ENCODE peak calls at places on chromosomes 7 and 10, in eight cellular contexts. H is pancreas; R is tibial nerve; M is CD8-positive, alpha-beta T cell; C is CD4-positive, alpha-beta memory T cell; Y is fibroblast of lung; P is coronary artery; G is OCI-LY7. O is an unnamed sample.

GRCh38 chr10:22534849-22535604 is 179.4 kb downstream of the PIP4K2A start:
- DNase-seq in P (no peak), Y (peak; percentile 49), H (no peak), G (no peak), M (no peak), R (no peak), C (no peak), O (no peak)

GRCh38 chr7:79287976-79288375 is 165.5 kb downstream of the MAGI2 start:
- DNase-seq in H (no peak), M (no peak), Y (peak; percentile 44), R (no peak), P (no peak), C (no peak), G (no peak), O (no peak)

GRCh38 chr10:124748206-124748605 is 4.0 kb upstream of the FAM53B start:
- DNase-seq in C (no peak), R (no peak), Y (no peak), G (no peak), M (no peak), H (no peak), P (no peak), O (no peak)

GRCh38 chr7:94908204-94909022 is 1.0 kb downstream of the PPP1R9A start:
- DNase-seq in P (no peak), C (no peak), H (peak; percentile 54), R (no peak), Y (peak; percentile 21), M (no peak), G (no peak), O (peak; percentile 75)

GRCh38 chr10:126569513-126570447 is 100.7 kb downstream of the C10orf90 start:
- DNase-seq in C (no peak), R (no peak), M (no peak), Y (peak; percentile 84), P (no peak), H (no peak), G (no peak), O (no peak)

GRCh38 chr10:127228195-127228785 is 31.9 kb upstream of the INSYN2A start:
- DNase-seq in C (no peak), Y (peak; percentile 14), G (no peak), H (no peak), M (no peak), R (no peak), P (no peak), O (no peak)

GRCh38 chr7:5414876-5415275 is 8.8 kb downstream of the TNRC18 start:
- DNase-seq in G (no peak), C (peak; percentile 2), R (no peak), Y (no peak), P (no peak), M (no peak), H (no peak), O (no peak)

GRCh38 chr7:132947011-132947410 is 134.9 kb downstream of the CHCHD3 start:
- DNase-seq in H (no peak), M (no peak), Y (no peak), R (no peak), P (no peak), G (no peak), C (no peak), O (no peak)

GRCh38 chr10:606767-607544 is 82.5 kb downstream of the DIP2C start:
- DNase-seq in R (no peak), M (no peak), C (no peak), Y (peak; percentile 54), P (no peak), H (no peak), G (no peak), O (peak; percentile 55)

GRCh38 chr10:25405871-25406270 is 231.1 kb downstream of the GPR158 start:
- DNase-seq in G (no peak), R (no peak), C (no peak), M (no peak), H (no peak), P (no peak), Y (no peak), O (no peak)

GRCh38 chr7:134562136-134562535 is 13.2 kb downstream of the AKR1B15 start:
- DNase-seq in M (no peak), Y (peak; percentile 61), G (no peak), P (no peak), R (no peak), H (no peak), C (no peak), O (no peak)

GRCh38 chr10:3220853-3221252 is 48.3 kb upstream of the PITRM1 start:
- DNase-seq in G (no peak), R (no peak), M (no peak), Y (no peak), C (no peak), H (no peak), P (no peak), O (no peak)

GRCh38 chr7:111650456-111650999 is 88.2 kb upstream of the IMMP2L start:
- DNase-seq in C (no peak), Y (peak; percentile 88), P (no peak), M (no peak), H (no peak), R (no peak), G (no peak), O (no peak)

GRCh38 chr10:75959209-75959608 is 527.8 kb downstream of the LRMDA start:
- DNase-seq in M (no peak), C (no peak), H (no peak), P (no peak), Y (peak; percentile 84), G (no peak), R (no peak), O (no peak)

GRCh38 chr10:17450024-17450423 is 4.4 kb downstream of the ST8SIA6 start:
- DNase-seq in Y (no peak), G (no peak), M (no peak), C (no peak), H (no peak), R (no peak), P (no peak), O (no peak)

GRCh38 chr7:80499350-80499955 is 12.4 kb downstream of the GNAT3 start:
- DNase-seq in Y (peak; percentile 93), C (no peak), P (no peak), G (no peak), M (no peak), H (peak; percentile 13), R (no peak), O (peak; percentile 78)

GRCh38 chr7:19305698-19306097 is 160.5 kb upstream of the FERD3L start:
- DNase-seq in M (no peak), H (no peak), R (no peak), C (no peak), Y (no peak), P (no peak), G (no peak), O (no peak)

GRCh38 chr7:80498481-80499349 is 13.1 kb downstream of the GNAT3 start:
- DNase-seq in G (no peak), M (no peak), C (no peak), H (no peak), R (no peak), P (no peak), Y (peak; percentile 92), O (no peak)

GRCh38 chr10:32057041-32057372 is 782 bp upstream of the KIF5B start:
- DNase-seq in Y (no peak), C (no peak), G (no peak), P (no peak), M (no peak), R (no peak), H (no peak), O (no peak)

GRCh38 chr10:22022257-22023051 is 18.9 kb upstream of the DNAJC1 start:
- DNase-seq in P (no peak), M (peak; percentile 35), G (peak; percentile 4), R (no peak), C (peak; percentile 75), H (no peak), Y (peak; percentile 88), O (no peak)

GRCh38 chr10:14971867-14972448 is 12.8 kb downstream of the MEIG1 start:
- DNase-seq in H (no peak), P (no peak), M (peak; percentile 50), G (peak; percentile 65), R (no peak), Y (no peak), C (no peak), O (no peak)

GRCh38 chr7:87878208-87878735 is 2.0 kb downstream of the DBF4 start:
- DNase-seq in M (no peak), C (no peak), R (no peak), G (no peak), H (no peak), Y (peak; percentile 33), P (no peak), O (no peak)

GRCh38 chr7:2260820-2261219 is 18.8 kb downstream of the NUDT1 start:
- DNase-seq in C (no peak), P (no peak), H (peak; percentile 62), Y (no peak), M (no peak), R (no peak), G (no peak), O (peak; percentile 89)

DNA sequence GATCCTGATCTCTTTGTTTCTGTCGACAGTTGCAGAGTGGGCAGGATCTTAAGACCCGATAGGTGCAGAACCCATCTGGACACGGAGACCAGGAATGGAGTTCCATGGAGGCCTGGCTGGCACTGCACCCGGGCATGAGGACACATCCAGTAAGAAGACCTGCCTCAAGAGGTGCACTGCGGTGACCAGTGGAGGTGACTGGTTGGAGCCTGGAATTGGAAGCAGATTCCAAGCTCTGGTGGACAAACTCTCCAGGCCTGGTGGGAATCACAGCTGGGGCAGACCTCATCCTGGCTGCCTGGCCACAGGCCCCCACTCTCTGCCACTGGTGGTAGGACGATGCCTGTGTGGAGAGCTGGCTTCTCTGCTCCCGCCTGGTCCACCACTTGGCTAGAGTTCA is 31.0 kb downstream of the ZNF775 start:
- DNase-seq in R (no peak), Y (no peak), P (no peak), M (no peak), H (no peak), C (no peak), G (no peak), O (peak; percentile 47)
- H3K27ac ChIP-seq in R (no peak overlapping the region), Y (no peak overlapping the region), P (no peak overlapping the region), M (no peak overlapping the region), H (no peak overlapping the region), C (no peak overlapping the region), G (no peak overlapping the region), O (peak overlapping the region; percentile 75)

DNA sequence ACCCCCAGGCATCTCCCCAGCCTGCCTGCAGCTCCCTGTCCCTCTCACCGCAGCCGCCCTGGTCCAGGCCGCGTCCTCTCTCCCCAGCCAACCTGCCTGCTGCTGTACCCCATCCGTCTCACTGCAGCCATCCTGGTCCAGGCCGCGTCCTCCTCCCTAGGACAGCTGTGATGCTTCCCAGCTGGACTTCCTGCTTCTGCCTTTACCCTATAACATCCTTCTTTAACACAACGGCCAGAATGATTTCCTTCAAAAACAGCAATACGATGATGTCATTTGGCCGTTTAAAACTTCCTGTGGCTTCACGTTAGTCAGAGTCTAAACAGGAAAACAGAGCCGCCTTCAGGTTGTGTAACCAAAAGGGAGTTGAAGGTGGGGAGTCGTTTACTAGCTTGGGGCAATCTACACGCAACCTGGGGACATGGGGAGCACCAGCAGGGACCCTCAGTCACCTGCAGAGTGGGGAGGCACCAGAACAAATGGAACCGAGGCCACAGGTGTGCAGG is 32.2 kb upstream of the ZFAND2A start:
- DNase-seq in G (no peak), P (no peak), R (no peak), M (no peak), Y (peak; percentile 93), H (no peak), C (no peak), O (no peak)
- H3K4me3 ChIP-seq in G (no peak overlapping the region), P (no peak overlapping the region), R (no peak overlapping the region), M (no peak overlapping the region), Y (no peak overlapping the region), H (no peak overlapping the region), C (no peak overlapping the region), O (no peak overlapping the region)

GRCh38 chr10:109914966-109915365 is 8.3 kb downstream of the XPNPEP1 start:
- DNase-seq in C (peak; percentile 84), P (no peak), G (peak; percentile 81), H (no peak), Y (peak; percentile 88), R (no peak), M (peak; percentile 44), O (no peak)
- H3K27ac ChIP-seq in C (peak overlapping the region; percentile 29), P (no peak overlapping the region), G (peak overlapping the region; percentile 98), H (peak overlapping the region; percentile 81), Y (peak overlapping the region; percentile 10), R (no peak overlapping the region), M (no peak overlapping the region), O (peak overlapping the region; percentile 16)

GRCh38 chr10:35133586-35133985 is 6.9 kb downstream of the CREM start:
- DNase-seq in H (no peak), G (no peak), P (no peak), R (no peak), C (no peak), M (no peak), Y (no peak), O (no peak)
- H3K4me3 ChIP-seq in H (no peak overlapping the region), G (no peak overlapping the region), P (no peak overlapping the region), R (no peak overlapping the region), C (no peak overlapping the region), M (no peak overlapping the region), Y (no peak overlapping the region), O (no peak overlapping the region)